ENCODE peak calls at places on chromosomes 1 and 21, in four cellular contexts. T is GM12865, A is GM13977, S is ascending aorta. Z is an unnamed sample.

GRCh38 chr1:115791816-115792215 is 23.3 kb upstream of the CASQ2 start:
- DNase-seq in T (no peak), A (no peak), S (no peak), Z (no peak)

GRCh38 chr1:63924600-63924999 is 150.8 kb downstream of the ROR1 start:
- DNase-seq in T (no peak), A (no peak), S (no peak), Z (no peak)

GRCh38 chr1:94863297-94863911 is 43.2 kb downstream of the SLC44A3 start:
- DNase-seq in T (no peak), A (no peak), S (no peak), Z (no peak)

GRCh38 chr21:35933466-35933865 is 126.9 kb downstream of the SETD4 start:
- DNase-seq in T (peak), A (no peak), S (peak), Z (no peak)

GRCh38 chr1:32592953-32593352 is 53.7 kb downstream of the ZBTB8A start:
- DNase-seq in T (no peak), A (no peak), S (no peak), Z (no peak)

GRCh38 chr1:43214465-43215444 is 42.6 kb downstream of the CFAP57 start:
- DNase-seq in T (no peak), A (no peak), S (no peak), Z (no peak)

GRCh38 chr1:61183471-61184034 is 101.2 kb downstream of the NFIA start:
- DNase-seq in T (no peak), A (no peak), S (no peak), Z (no peak)

GRCh38 chr1:228373004-228373680 is 33.5 kb downstream of the TRIM11 start:
- DNase-seq in T (no peak), A (no peak), S (no peak), Z (no peak)

GRCh38 chr1:245860681-245861552 is 646.2 kb downstream of the SMYD3 start:
- DNase-seq in T (no peak), A (no peak), S (no peak), Z (no peak)

GRCh38 chr1:109299087-109299983 is 7.5 kb downstream of the MYBPHL start:
- DNase-seq in T (no peak), A (no peak), S (no peak), Z (no peak)

GRCh38 chr21:15520811-15521643 is 208.8 kb upstream of the USP25 start:
- DNase-seq in T (no peak), A (no peak), S (no peak), Z (no peak)

GRCh38 chr1:206496131-206496793 is 11.1 kb upstream of the RASSF5 start:
- DNase-seq in T (peak), A (peak), S (no peak), Z (no peak)

GRCh38 chr1:32014937-32015363 is 1.3 kb downstream of the KHDRBS1 start:
- DNase-seq in T (peak), A (peak), S (no peak), Z (no peak)

GRCh38 chr1:110533230-110533629 is 14.3 kb upstream of the KCNA10 start:
- DNase-seq in T (no peak), A (no peak), S (no peak), Z (no peak)

GRCh38 chr1:176187001-176187400 is 20.1 kb downstream of the COP1 start:
- DNase-seq in T (no peak), A (no peak), S (no peak), Z (no peak)

GRCh38 chr1:112344754-112345423 is 51.1 kb upstream of the CTTNBP2NL start:
- DNase-seq in T (peak), A (no peak), S (no peak), Z (no peak)

GRCh38 chr1:70142120-70142519 is 63.3 kb downstream of the LRRC40 start:
- DNase-seq in T (no peak), A (no peak), S (no peak), Z (no peak)

GRCh38 chr1:185565314-185565713 is 168.9 kb upstream of the HMCN1 start:
- DNase-seq in T (no peak), A (no peak), S (no peak), Z (no peak)

GRCh38 chr1:181503130-181503810 is 20.0 kb downstream of the CACNA1E start:
- DNase-seq in T (no peak), A (no peak), S (no peak), Z (no peak)

GRCh38 chr1:181508486-181509165 is 25.3 kb downstream of the CACNA1E start:
- DNase-seq in T (peak), A (peak), S (no peak), Z (no peak)

GRCh38 chr1:181506563-181507353 is 23.4 kb downstream of the CACNA1E start:
- DNase-seq in T (no peak), A (no peak), S (no peak), Z (no peak)

GRCh38 chr1:181501612-181502011 is 18.3 kb downstream of the CACNA1E start:
- DNase-seq in T (no peak), A (no peak), S (no peak), Z (no peak)

DNA sequence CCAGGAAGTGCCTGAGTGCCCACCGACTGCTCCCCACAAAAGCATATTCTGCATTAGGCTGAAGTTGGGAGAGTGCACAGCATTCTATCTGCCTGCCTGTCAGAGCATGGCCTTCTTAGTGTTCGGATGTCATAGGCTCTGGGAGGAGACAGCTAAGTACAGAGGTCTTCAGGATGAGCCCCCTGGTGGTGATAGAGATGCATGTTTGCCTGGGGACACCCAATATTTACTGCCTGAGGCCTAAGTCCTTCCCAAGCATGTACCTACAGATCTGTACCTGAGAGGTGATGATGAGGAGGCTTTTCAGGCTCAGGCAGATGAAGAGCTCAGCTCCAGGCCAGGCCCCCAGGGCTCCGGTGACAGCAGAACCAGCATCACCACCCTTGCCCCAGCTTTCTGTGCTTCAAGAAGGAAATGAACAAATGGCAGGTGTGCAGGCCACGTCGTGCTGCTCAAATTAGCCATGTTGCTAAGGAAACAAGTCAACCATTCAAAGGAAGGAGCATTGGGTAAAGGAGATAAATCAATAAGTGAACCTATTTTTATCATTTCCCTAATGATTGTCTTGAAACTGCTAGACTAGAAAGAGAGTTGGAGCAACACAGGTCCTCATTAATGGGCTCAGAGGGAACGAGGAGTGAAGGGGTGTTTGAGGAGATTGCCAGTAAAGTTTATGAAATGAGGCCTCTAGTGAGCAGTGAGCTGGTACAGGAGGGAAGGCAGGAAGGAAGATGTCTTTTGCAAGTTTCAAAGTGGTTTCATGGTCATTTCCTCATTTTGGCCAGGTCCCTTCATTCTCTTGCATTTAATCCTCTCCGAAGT is 21.2 kb downstream of the CACNA1E start:
- DNase-seq in T (peak), A (peak), S (no peak), Z (no peak)
- TF ChIP-seq CTCF in T (peak), A (peak), S (no peak), Z (no peak)

GRCh38 chr1:44294588-44295007 is 60.5 kb downstream of the ERI3 start:
- DNase-seq in T (no peak), A (no peak), S (no peak), Z (no peak)
- TF ChIP-seq CTCF in T (no peak), A (no peak), S (peak), Z (peak)

GRCh38 chr1:40769815-40770214 is 13.8 kb upstream of the KCNQ4 start:
- DNase-seq in T (no peak), A (no peak), S (no peak), Z (no peak)

GRCh38 chr1:40773748-40774265 is 9.8 kb upstream of the KCNQ4 start:
- DNase-seq in T (no peak), A (no peak), S (no peak), Z (no peak)

GRCh38 chr1:40770296-40771070 is 13.1 kb upstream of the KCNQ4 start:
- DNase-seq in T (no peak), A (no peak), S (no peak), Z (no peak)

GRCh38 chr1:40774266-40774998 is 9.2 kb upstream of the KCNQ4 start:
- DNase-seq in T (peak), A (peak), S (no peak), Z (no peak)

GRCh38 chr1:40772146-40772770 is 11.3 kb upstream of the KCNQ4 start:
- DNase-seq in T (no peak), A (no peak), S (no peak), Z (no peak)
- TF ChIP-seq CTCF in T (no peak), A (no peak), S (no peak), Z (no peak)

GRCh38 chr1:89276690-89277089 is 4.0 kb upstream of the GBP5 start:
- DNase-seq in T (peak), A (no peak), S (no peak), Z (no peak)
- TF ChIP-seq CTCF in T (peak), A (peak), S (no peak), Z (no peak)

GRCh38 chr1:35561972-35562680 is 4.5 kb downstream of the NCDN start:
- DNase-seq in T (no peak), A (no peak), S (no peak), Z (no peak)

GRCh38 chr1:35564884-35565741 is 7.5 kb downstream of the NCDN start:
- DNase-seq in T (no peak), A (no peak), S (no peak), Z (no peak)

GRCh38 chr1:35563166-35563565 is 5.6 kb downstream of the NCDN start:
- DNase-seq in T (no peak), A (no peak), S (no peak), Z (no peak)

GRCh38 chr1:35565742-35566133 is 7.4 kb upstream of the TFAP2E start:
- DNase-seq in T (no peak), A (no peak), S (no peak), Z (no peak)

GRCh38 chr1:35564037-35564883 is 6.7 kb downstream of the NCDN start:
- DNase-seq in T (peak), A (peak), S (no peak), Z (peak)
- TF ChIP-seq CTCF in T (peak), A (peak), S (peak), Z (no peak)

DNA sequence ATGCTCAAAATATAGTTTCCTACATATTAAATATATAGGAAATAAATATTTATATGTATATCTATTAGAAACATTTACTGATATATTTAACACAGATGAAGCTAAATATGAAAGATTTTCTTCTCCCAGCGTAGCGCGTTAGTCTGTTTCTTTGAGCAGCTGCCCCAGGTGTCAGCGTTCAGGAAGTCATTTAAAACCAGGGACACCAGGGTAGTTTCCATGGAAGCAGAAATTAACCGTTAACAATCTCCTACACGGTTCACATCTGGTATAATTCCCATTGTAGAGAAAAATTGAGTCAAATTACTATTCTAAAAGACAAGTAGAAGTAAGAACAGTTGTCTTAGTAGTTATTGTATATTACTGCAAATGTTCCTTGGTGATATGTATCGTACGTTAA is 1443.7 kb downstream of the MRPL39 start:
- DNase-seq in T (no peak), A (no peak), S (no peak), Z (no peak)
- TF ChIP-seq CTCF in T (no peak), A (no peak), S (no peak), Z (no peak)

GRCh38 chr21:43979654-43980053 is 32.5 kb upstream of the TRAPPC10 start:
- DNase-seq in T (no peak), A (no peak), S (no peak), Z (no peak)
- TF ChIP-seq CTCF in T (no peak), A (no peak), S (no peak), Z (no peak)

Z was measured in omental fat pad.